ENCODE peak calls at places on chromosomes 16 and 17, in nine cellular contexts. A, Y, B, E, N, K, C, P and M are unnamed samples. For H3K4me1, the result is how much of the 10 kb centered on the place peaks cover.

GRCh38 chr17:3890082-3890892 is 2.6 kb downstream of the CAMKK1 start:
- DNase-seq in E (no peak), Y (peak), B (peak), A (peak), C (peak), P (peak), N (no peak), K (no peak), M (peak)

GRCh38 chr16:17304124-17304813 is 166.5 kb downstream of the XYLT1 start:
- DNase-seq in E (no peak), K (no peak), N (no peak), C (peak), Y (no peak), A (no peak), P (peak), B (peak), M (no peak)

GRCh38 chr16:50683689-50684374 is 2.7 kb upstream of the SNX20 start:
- DNase-seq in B (no peak), Y (no peak), N (peak), A (no peak), P (peak), E (peak), C (no peak), K (no peak), M (no peak)

GRCh38 chr17:16269658-16270057 is 52.6 kb downstream of the PIGL start:
- DNase-seq in A (no peak), N (no peak), C (no peak), E (no peak), B (no peak), P (no peak), Y (no peak), K (no peak), M (no peak)

GRCh38 chr17:9115446-9116265 is 94.3 kb downstream of the NTN1 start:
- DNase-seq in P (peak), E (peak), N (no peak), A (peak), Y (peak), B (no peak), K (peak), C (no peak), M (peak)

GRCh38 chr17:1013729-1014090 is 16.8 kb downstream of the TIMM22 start:
- DNase-seq in Y (no peak), C (no peak), K (no peak), B (no peak), E (no peak), A (peak), P (no peak), N (no peak), M (no peak)

GRCh38 chr17:80724723-80725388 is 180.2 kb downstream of the RPTOR start:
- DNase-seq in E (no peak), B (no peak), C (peak), N (no peak), K (no peak), A (peak), Y (no peak), P (no peak), M (no peak)

GRCh38 chr16:3599121-3599520 is 12.3 kb downstream of the SLX4 start:
- DNase-seq in K (peak), B (no peak), N (no peak), A (no peak), Y (no peak), C (no peak), P (no peak), E (no peak), M (peak)

GRCh38 chr16:58494981-58495860 is 4.7 kb upstream of the NDRG4 start:
- DNase-seq in B (peak), K (peak), A (no peak), Y (peak), E (peak), C (peak), P (peak), N (peak), M (peak)

GRCh38 chr17:19317359-19318095 is 45.0 kb downstream of the B9D1 start:
- DNase-seq in N (peak), P (peak), K (peak), E (no peak), C (no peak), A (peak), B (no peak), Y (peak), M (peak)

GRCh38 chr16:86882586-86883280 is 304.4 kb downstream of the FOXL1 start:
- DNase-seq in A (no peak), Y (no peak), K (no peak), P (no peak), E (no peak), C (peak), B (no peak), N (no peak), M (peak)

GRCh38 chr17:31392002-31392855 is 754 bp downstream of the RAB11FIP4 start:
- DNase-seq in P (peak), A (no peak), Y (no peak), B (no peak), C (no peak), E (no peak), N (no peak), K (no peak), M (peak)

GRCh38 chr17:81200695-81201580 is 21.8 kb downstream of the CEP131 start:
- DNase-seq in A (no peak), K (peak), Y (peak), P (peak), E (peak), B (peak), N (peak), C (peak), M (peak)

GRCh38 chr17:21297026-21297520 is 12.6 kb downstream of the MAP2K3 start:
- DNase-seq in Y (no peak), E (no peak), A (no peak), K (no peak), N (no peak), B (no peak), P (no peak), C (no peak), M (no peak)

GRCh38 chr17:73744411-73744810 is 100.2 kb upstream of the SDK2 start:
- DNase-seq in C (no peak), E (no peak), P (no peak), K (no peak), B (no peak), A (no peak), Y (no peak), N (no peak), M (no peak)

GRCh38 chr16:19664166-19664565 is 53.9 kb downstream of the KNOP1 start:
- DNase-seq in A (no peak), C (no peak), B (no peak), P (no peak), Y (no peak), K (no peak), N (no peak), E (no peak), M (no peak)

GRCh38 chr17:79573196-79573929 is 37.5 kb downstream of the RBFOX3 start:
- DNase-seq in C (peak), A (no peak), Y (no peak), N (no peak), E (no peak), P (no peak), K (no peak), B (no peak), M (no peak)

GRCh38 chr17:43389022-43389947 is 9.5 kb upstream of the ARL4D start:
- DNase-seq in N (peak), Y (peak), P (peak), K (peak), C (peak), A (peak), E (peak), B (peak), M (peak)

GRCh38 chr17:43713494-43714162 is 45.0 kb downstream of the SOST start:
- DNase-seq in A (no peak), Y (no peak), E (peak), K (no peak), B (no peak), P (no peak), C (peak), N (no peak), M (peak)

GRCh38 chr17:31582151-31582907 is 190.9 kb downstream of the RAB11FIP4 start:
- DNase-seq in A (peak), E (peak), C (no peak), P (peak), Y (no peak), K (no peak), N (no peak), B (no peak), M (peak)

GRCh38 chr17:19718613-19719364 is 2.4 kb upstream of the SLC47A2 start:
- DNase-seq in K (peak), Y (no peak), C (peak), A (peak), B (no peak), P (no peak), E (no peak), N (no peak), M (no peak)

DNA sequence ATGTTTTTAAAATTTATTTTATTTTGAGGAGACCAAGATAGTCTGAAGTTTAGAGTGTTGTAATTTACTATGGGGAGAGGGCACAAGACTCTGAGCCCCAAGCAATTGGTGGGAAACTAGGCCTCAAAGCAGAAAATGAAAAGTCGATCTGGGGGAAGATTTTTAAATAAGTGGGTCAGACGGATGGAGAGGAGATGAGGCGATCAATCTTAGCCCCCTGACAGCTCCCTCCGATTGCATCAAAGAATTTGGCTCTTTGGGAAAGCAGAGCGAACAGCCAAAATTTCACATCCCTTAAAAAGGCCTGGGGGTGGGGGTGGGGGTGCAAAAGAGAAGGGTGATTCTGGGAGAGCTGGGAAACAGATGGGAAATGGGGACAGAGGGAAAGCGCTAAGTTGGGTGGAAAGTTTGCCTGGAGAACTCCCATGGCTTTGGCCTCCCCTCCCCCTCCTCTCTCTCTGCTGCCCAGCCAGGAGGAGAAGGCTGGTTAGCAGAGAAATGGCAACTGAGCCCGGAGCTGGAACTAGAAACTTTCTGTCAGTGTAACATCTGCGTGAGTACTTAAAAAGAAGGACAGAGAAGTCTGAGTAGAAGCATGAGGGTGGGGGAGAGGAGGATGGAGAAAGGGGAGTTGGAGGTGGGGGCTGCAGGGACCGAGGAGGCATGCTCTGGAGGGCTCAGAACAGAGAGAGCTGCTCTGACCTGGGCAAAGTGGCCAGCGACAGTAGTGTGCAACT is 1.4 kb upstream of the HOXB2 start:
- DNase-seq in Y (no peak), B (no peak), E (no peak), C (peak), N (no peak), P (no peak), A (no peak), K (no peak), M (no peak)
- H3K27ac ChIP-seq in Y (peak), B (no peak), E (peak), C (no peak), N (no peak), P (peak), A (peak), K (no peak), M (peak)

DNA sequence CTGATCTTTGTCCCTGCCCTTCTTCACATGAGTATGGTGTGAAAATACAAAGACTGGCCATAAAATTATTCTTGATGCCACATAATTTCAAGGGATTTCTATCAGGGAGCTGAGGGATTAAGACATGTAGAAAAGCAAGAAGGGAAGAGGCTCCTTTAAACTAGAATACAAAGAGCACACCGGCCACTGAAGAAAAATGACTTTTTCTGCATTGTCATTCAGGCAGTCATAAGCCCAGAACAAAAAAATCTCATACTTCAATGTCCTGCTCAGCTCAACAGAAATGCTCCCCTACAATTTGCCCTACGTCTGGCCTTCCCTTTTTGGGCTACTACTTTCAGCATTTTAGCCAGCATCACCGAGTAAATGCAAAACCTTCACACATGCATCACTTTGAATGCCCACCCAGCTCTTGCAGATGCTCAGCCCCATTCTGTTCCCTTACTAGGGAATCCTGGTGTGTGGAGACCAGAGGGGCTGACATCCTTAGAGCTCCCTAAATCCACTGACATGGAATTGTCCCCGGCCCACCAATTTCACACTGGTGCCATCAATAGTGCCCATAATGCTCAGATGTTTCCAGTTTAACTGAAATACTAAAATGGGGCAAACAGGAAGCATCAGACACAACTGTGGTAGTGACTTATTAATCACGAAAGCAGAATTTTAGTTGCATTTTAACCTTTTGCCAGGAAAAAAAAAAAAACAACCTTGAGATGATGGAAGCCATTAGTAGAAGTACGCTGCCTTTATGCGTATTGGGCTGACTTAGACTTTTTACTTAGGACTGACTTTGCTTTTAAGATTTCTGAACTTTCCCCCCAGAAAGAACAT is 2.7 kb downstream of the MAP3K14 start:
- DNase-seq in Y (no peak), A (no peak), E (peak), B (no peak), C (no peak), K (no peak), P (no peak), N (peak), M (no peak)
- H3K4me1 ChIP-seq in Y (half or more), A (half or more), E (half or more), B (under half), C (half or more), K (half or more), P (half or more), N (half or more), M (under half)

GRCh38 chr17:75343007-75343406 is 53.8 kb upstream of the SLC25A19 start:
- DNase-seq in K (no peak), P (no peak), A (no peak), N (peak), B (no peak), Y (no peak), E (no peak), C (no peak), M (no peak)

GRCh38 chr17:75348386-75349012 is 57.0 kb downstream of the GRB2 start:
- DNase-seq in E (no peak), P (no peak), K (no peak), B (no peak), N (peak), A (no peak), C (no peak), Y (no peak), M (no peak)

GRCh38 chr17:75344664-75345063 is 55.4 kb upstream of the SLC25A19 start:
- DNase-seq in Y (no peak), C (no peak), B (no peak), K (no peak), N (peak), E (peak), P (no peak), A (no peak), M (no peak)

GRCh38 chr17:75346906-75347305 is 57.7 kb upstream of the SLC25A19 start:
- DNase-seq in K (no peak), Y (no peak), B (no peak), N (peak), E (no peak), C (peak), P (no peak), A (no peak), M (no peak)

DNA sequence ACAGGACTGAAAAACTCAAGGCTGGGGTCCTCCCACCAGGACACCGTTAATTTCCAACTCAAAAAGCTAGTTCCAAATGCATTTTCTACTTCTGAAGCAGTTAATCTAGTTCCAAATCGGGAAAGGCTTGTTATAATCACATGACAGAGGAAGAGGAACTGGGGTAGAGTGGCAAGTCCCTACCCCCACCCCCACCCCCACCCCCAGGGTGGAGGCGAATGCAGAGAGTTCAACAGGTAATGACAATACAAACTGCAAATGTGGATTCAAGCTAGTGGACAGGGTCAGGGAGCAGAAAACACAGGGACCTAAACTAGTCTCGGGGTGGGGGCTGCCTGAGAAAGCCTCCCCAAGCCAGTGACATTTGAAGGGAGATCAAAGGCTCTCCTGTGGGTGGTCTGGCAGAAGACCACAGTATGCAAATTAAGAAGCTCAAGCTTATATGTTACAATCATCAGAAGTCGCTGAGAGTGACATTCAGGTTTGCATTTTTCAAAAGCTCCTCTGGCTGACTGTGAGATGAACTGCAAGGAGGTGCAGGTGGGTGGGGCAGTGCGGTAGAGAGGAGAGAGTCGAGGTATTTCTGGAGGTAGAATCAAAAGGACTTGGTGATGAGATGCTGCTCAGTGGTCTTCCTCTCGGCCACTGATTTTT is 56.4 kb upstream of the SLC25A19 start:
- DNase-seq in Y (no peak), K (no peak), E (peak), N (peak), B (no peak), C (no peak), P (no peak), A (no peak), M (no peak)
- H3K4me3 ChIP-seq in Y (no peak), K (no peak), E (peak), N (peak), B (no peak), C (no peak), P (no peak), A (no peak), M (no peak)

GRCh38 chr17:59521465-59522126 is 43.8 kb upstream of the DHX40 start:
- DNase-seq in P (peak), E (peak), C (peak), A (peak), Y (no peak), N (peak), B (peak), K (peak), M (peak)

GRCh38 chr17:59527931-59528330 is 37.5 kb upstream of the DHX40 start:
- DNase-seq in K (no peak), C (peak), B (no peak), E (no peak), N (no peak), P (no peak), Y (no peak), A (no peak), M (no peak)

GRCh38 chr17:59525668-59526067 is 39.7 kb upstream of the DHX40 start:
- DNase-seq in N (no peak), K (no peak), P (no peak), A (no peak), B (no peak), C (no peak), E (no peak), Y (no peak), M (no peak)

GRCh38 chr17:59530561-59530960 is 34.8 kb upstream of the DHX40 start:
- DNase-seq in E (no peak), B (no peak), P (no peak), Y (no peak), N (no peak), A (no peak), K (no peak), C (no peak), M (no peak)

GRCh38 chr17:59527325-59527917 is 38.0 kb upstream of the DHX40 start:
- DNase-seq in E (no peak), Y (no peak), A (no peak), K (no peak), N (no peak), B (no peak), C (no peak), P (no peak), M (no peak)
- H3K27ac ChIP-seq in E (no peak), Y (no peak), A (no peak), K (no peak), N (no peak), B (no peak), C (no peak), P (no peak), M (no peak)

GRCh38 chr17:78390241-78391050 is 12.0 kb downstream of the PGS1 start:
- DNase-seq in B (no peak), P (no peak), K (no peak), A (no peak), C (no peak), E (no peak), Y (no peak), N (no peak), M (no peak)

GRCh38 chr17:78391843-78392242 is 13.4 kb downstream of the PGS1 start:
- DNase-seq in Y (no peak), K (no peak), N (no peak), B (no peak), P (no peak), C (peak), A (no peak), E (no peak), M (no peak)

GRCh38 chr17:78384479-78385175 is 6.2 kb downstream of the PGS1 start:
- DNase-seq in Y (no peak), B (no peak), A (no peak), P (no peak), K (no peak), N (no peak), C (no peak), E (no peak), M (no peak)

GRCh38 chr17:78391051-78391431 is 12.6 kb downstream of the PGS1 start:
- DNase-seq in A (no peak), E (no peak), B (no peak), N (no peak), Y (no peak), P (no peak), C (no peak), K (no peak), M (no peak)

DNA sequence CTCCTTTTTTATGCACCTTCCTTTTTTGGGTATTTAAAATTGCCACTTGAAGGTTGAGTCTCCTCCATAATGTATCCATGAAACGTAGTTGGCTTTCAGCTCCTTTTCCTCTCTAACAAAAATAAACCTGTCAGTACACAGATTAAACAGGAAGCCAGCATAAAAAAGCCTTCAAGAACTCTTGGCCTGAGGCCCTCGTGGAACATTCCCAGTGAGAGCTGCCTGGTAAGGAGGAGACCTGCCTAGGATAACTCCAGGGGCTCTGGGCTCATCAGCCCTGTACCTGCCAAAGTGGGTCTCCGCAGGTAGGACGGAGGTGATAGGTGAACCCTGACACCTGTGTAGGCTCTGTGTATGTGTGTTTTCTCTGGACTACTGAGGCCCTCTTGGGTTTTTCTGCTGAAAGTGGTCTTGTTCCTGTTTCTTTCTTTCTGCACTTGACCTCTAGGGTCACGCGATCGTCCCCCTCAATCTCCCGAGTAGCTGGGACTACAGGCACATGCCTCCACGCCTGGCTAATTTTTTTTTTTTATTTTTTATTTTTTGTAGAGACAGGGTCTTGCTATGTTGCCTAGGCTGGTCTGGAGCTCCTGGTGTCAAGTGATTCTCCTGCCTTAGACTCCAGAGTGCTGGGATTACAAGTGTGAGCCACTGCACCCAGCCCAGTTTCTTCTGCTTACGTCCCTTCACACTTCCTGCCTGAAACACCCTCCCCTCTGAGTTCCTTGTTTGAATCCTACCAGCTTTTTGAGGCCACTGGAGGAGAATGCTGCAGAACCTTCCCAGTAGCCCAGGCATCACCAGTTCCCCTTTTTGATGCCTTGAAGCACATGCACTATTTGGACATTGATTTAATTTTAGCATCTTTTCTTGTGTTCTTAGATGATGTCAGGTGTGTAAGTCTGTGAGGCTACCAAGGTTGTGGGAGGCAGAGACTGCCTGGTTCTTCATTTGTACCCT is 9.8 kb downstream of the PGS1 start:
- DNase-seq in N (peak), E (no peak), Y (no peak), C (no peak), K (no peak), A (no peak), P (no peak), B (no peak), M (peak)
- H3K4me1 ChIP-seq in N (half or more), E (half or more), Y (under half), C (half or more), K (under half), A (half or more), P (half or more), B (half or more), M (under half)